ENCODE peak calls at places on chromosomes 6 and 20, in four cellular contexts. C is HepG2, K is MM.1S, F is heart right ventricle. D is an unnamed sample.

GRCh38 chr6:44039191-44039719 is 88.0 kb downstream of the MRPL14 start:
- DNase-seq in K (no peak), C (no peak), F (no peak), D (no peak)

GRCh38 chr6:77650098-77650663 is 2.7 kb upstream of the MEI4 start:
- DNase-seq in K (peak; percentile 37), C (no peak), F (peak; percentile 47), D (peak; percentile 27)

GRCh38 chr6:136429264-136429663 is 121.0 kb downstream of the MAP7 start:
- DNase-seq in F (no peak), C (no peak), K (no peak), D (no peak)

GRCh38 chr6:169450097-169450496 is 196.5 kb upstream of the THBS2 start:
- DNase-seq in K (no peak), C (no peak), F (no peak), D (no peak)

GRCh38 chr6:136744889-136745288 is 47.4 kb downstream of the MAP3K5 start:
- DNase-seq in C (no peak), F (no peak), K (no peak), D (no peak)

GRCh38 chr6:162371133-162371532 is 356.4 kb downstream of the PRKN start:
- DNase-seq in C (no peak), F (no peak), K (no peak), D (no peak)

GRCh38 chr6:18395851-18396187 is 8.7 kb downstream of the RNF144B start:
- DNase-seq in F (no peak), C (no peak), K (no peak), D (no peak)

GRCh38 chr20:37081717-37082289 is 14.0 kb downstream of the RBL1 start:
- DNase-seq in C (no peak), K (no peak), F (no peak), D (no peak)

GRCh38 chr6:17497701-17498100 is 102.4 kb upstream of the FAM8A1 start:
- DNase-seq in K (no peak), C (no peak), F (no peak), D (no peak)

GRCh38 chr6:154506108-154506507 is 4.4 kb downstream of the CNKSR3 start:
- DNase-seq in F (no peak), C (no peak), K (no peak), D (no peak)

GRCh38 chr6:75673885-75674284 is 72.2 kb downstream of the SENP6 start:
- DNase-seq in C (peak; percentile 15), K (no peak), F (no peak), D (no peak)

GRCh38 chr6:13924146-13924948 is 405 bp upstream of the RNF182 start:
- DNase-seq in K (peak; percentile 41), C (no peak), F (peak; percentile 38), D (peak; percentile 27)

GRCh38 chr20:4848041-4848440 is 126.3 kb downstream of the PRND start:
- DNase-seq in K (no peak), F (no peak), C (no peak), D (no peak)

GRCh38 chr6:25963426-25964123 is 973 bp downstream of the TRIM38 start:
- DNase-seq in C (no peak), K (no peak), F (no peak), D (no peak)

GRCh38 chr6:80425089-80425823 is 318.8 kb downstream of the BCKDHB start:
- DNase-seq in C (no peak), F (no peak), K (no peak), D (no peak)

GRCh38 chr6:46217671-46218131 is 46.9 kb upstream of the ENPP5 start:
- DNase-seq in C (no peak), F (no peak), K (no peak), D (peak; percentile 64)

GRCh38 chr6:50128420-50129005 is 78.8 kb upstream of the DEFB112 start:
- DNase-seq in F (no peak), K (no peak), C (peak; percentile 5), D (no peak)

GRCh38 chr6:99013145-99013544 is 65.4 kb upstream of the FBXL4 start:
- DNase-seq in K (no peak), F (no peak), C (no peak), D (no peak)

GRCh38 chr20:63382551-63383300 is 21.6 kb upstream of the CHRNA4 start:
- DNase-seq in C (no peak), K (no peak), F (no peak), D (no peak)

GRCh38 chr6:135722182-135722581 is 129.3 kb upstream of the PDE7B start:
- DNase-seq in C (no peak), K (no peak), F (no peak), D (no peak)

GRCh38 chr6:160995271-160995670 is 3.7 kb downstream of the MAP3K4 start:
- DNase-seq in C (no peak), F (no peak), K (no peak), D (no peak)

GRCh38 chr6:169162968-169163903 is 90.4 kb downstream of the THBS2 start:
- DNase-seq in C (peak; percentile 7), F (no peak), K (no peak), D (peak; percentile 60)

GRCh38 chr20:17560344-17561074 is 9.4 kb upstream of the DSTN start:
- DNase-seq in K (no peak), F (no peak), C (no peak), D (no peak)

GRCh38 chr6:16544006-16544405 is 217.3 kb downstream of the ATXN1 start:
- DNase-seq in C (no peak), K (no peak), F (peak; percentile 62), D (peak; percentile 36)

GRCh38 chr6:168247456-168248147 is 72.0 kb downstream of the DACT2 start:
- DNase-seq in K (peak; percentile 11), C (peak; percentile 40), F (no peak), D (peak; percentile 64)

GRCh38 chr6:156175971-156176421 is 601.2 kb upstream of the ARID1B start:
- DNase-seq in K (no peak), F (peak; percentile 53), C (peak; percentile 8), D (peak; percentile 61)

GRCh38 chr6:108528878-108529277 is 31.8 kb upstream of the FOXO3 start:
- DNase-seq in F (no peak), C (no peak), K (no peak), D (no peak)

GRCh38 chr6:28090902-28091586 is 10.7 kb downstream of the ZNF165 start:
- DNase-seq in C (no peak), K (no peak), F (peak; percentile 37), D (no peak)

GRCh38 chr20:25282796-25283195 is 34.9 kb downstream of the PYGB start:
- DNase-seq in K (no peak), C (no peak), F (no peak), D (no peak)

GRCh38 chr20:62813588-62813987 is 3.3 kb upstream of the COL9A3 start:
- DNase-seq in F (no peak), C (no peak), K (no peak), D (no peak)

GRCh38 chr20:1622450-1622849 is 2.6 kb upstream of the SIRPB1 start:
- DNase-seq in C (peak; percentile 0), K (peak; percentile 48), F (no peak), D (no peak)

GRCh38 chr6:135118142-135118730 is 62.9 kb upstream of the MYB start:
- DNase-seq in C (no peak), K (no peak), F (no peak), D (no peak)

GRCh38 chr6:142416179-142416578 is 114.4 kb downstream of the ADGRG6 start:
- DNase-seq in C (no peak), K (no peak), F (no peak), D (no peak)

GRCh38 chr20:38001981-38002380 is 31.3 kb downstream of the TTI1 start:
- DNase-seq in C (no peak), K (no peak), F (no peak), D (no peak)

GRCh38 chr6:42316981-42317380 is 99.3 kb upstream of the MRPS10 start:
- DNase-seq in F (no peak), K (no peak), C (no peak), D (no peak)

GRCh38 chr20:2631228-2631627 is 21.2 kb upstream of the NOP56 start:
- DNase-seq in F (no peak), C (no peak), K (no peak), D (no peak)

GRCh38 chr20:41329435-41330342 is 10.9 kb upstream of the LPIN3 start:
- DNase-seq in C (peak; percentile 82), F (peak; percentile 68), K (peak; percentile 68), D (peak; percentile 92)

DNA sequence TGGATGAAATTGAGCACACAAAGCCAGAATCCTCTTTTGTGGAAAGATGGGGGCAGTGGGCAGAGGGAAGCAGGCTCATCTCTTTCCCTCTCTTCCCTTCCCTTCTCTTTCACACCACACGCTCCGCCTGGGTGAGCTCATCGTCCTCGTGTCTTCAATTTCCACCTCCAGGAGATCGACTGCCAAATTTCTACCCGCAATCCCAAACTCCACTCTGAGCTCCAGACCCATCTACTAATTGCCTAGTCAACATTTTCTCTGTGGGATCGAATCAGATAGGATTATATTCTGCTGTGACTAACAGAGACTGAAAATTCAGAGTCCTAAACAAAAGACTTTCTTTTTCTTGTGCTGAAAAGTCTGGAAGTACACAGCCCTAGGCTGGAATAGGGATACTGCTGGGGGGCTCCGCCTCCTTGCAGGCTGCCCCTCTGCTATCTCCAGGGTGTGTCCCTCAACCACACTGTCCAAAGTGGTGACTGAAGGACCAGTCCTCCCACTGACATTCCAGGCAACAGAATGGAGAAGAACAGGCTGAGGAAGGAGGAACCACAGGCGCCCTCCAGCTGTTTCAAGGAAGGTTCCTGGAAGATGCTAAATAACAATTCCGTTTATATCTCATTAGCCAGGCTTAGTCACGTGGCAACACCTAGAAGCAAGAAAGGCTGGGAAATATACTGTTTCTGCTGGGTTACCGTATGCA is 5.0 kb upstream of the HSPA12B start:
- DNase-seq in K (no peak), F (no peak), C (no peak), D (peak; percentile 39)
- TF ChIP-seq CTCF in K (no peak), F (no peak), C (no peak), D (no peak)

DNA sequence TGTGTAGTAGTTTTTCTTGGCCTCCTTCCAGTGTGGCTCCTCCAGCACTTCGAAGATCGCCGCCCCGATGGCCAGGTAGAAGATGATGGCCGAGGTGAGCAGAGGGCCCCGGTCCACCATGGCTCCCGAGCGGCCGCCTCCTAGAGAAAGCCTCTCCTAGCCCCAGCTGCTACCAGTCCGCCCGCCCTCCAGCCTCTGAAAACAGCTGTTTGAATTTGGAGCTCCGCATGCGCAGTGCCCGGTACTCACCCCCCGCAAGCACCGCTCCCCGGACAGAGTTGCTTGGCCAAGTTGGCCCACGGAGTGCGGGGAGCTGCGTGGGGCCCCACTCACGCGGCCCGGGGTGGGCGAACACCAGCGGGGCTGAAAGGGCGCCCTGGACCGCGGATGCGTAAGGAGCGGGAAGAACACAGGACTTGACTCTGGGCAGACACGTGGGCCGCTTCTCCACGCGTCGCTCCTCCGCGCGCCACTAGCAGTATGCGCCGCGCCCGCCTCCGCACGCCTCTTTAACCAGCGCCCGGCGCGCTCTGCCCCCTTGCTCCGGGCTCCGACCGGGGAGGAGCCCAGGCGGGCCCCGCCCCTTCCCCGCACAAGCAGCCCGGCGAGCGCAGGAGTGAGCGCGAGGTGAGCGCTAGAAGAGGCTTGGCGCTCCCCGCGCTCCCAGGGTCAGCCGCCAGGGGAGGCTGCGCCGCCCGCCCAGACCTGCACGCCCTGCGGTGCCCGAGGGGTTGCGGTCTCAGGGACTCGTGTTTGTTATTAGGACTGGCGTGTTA is at the start of gene KCNK5:
- DNase-seq in F (peak; percentile 67), K (peak; percentile 59), C (peak; percentile 13), D (peak; percentile 77)
- H3K4me1 ChIP-seq in F (peaks cover 8% of the 10 kb centered on the region), K (no peaks in the 10 kb centered on the region), C (peaks cover 7% of the 10 kb centered on the region), D (peaks cover 11% of the 10 kb centered on the region)

GRCh38 chr6:57174511-57174907 is 2.4 kb downstream of the BAG2 start:
- DNase-seq in K (no peak), F (no peak), C (no peak), D (no peak)
- TF ChIP-seq CTCF in K (no peak), F (no peak), C (no peak), D (no peak)

GRCh38 chr20:51500311-51500710 is 42.2 kb downstream of the NFATC2 start:
- DNase-seq in K (no peak), C (no peak), F (no peak), D (no peak)
- H3K4me1 ChIP-seq in K (no peaks in the 10 kb centered on the region), C (no peaks in the 10 kb centered on the region), F (peaks cover 18% of the 10 kb centered on the region), D (peaks cover 9% of the 10 kb centered on the region)